ENCODE peak calls at places on chromosomes 7 and 10, in six cellular contexts. One of them, this sample, is unnamed.

GRCh38 chr10:125629758-125630376 is 53.1 kb downstream of the TEX36 start:
- DNase-seq in AG09309: no peak
- DNase-seq in activated naive CD4-positive, alpha-beta T cell treated with anti-CD3 and anti-CD28 coated beads for 36 hours: no peak
- DNase-seq in HTR-8/SVneo: peak
- DNase-seq in NT2/D1: no peak
- DNase-seq in NCI-H524 treated with DMSO at 0.1 percent for 48 hours: no peak
- DNase-seq in this sample: no peak

GRCh38 chr7:126699707-126700106 is 553.0 kb downstream of the GRM8 start:
- DNase-seq in AG09309: no peak
- DNase-seq in activated naive CD4-positive, alpha-beta T cell treated with anti-CD3 and anti-CD28 coated beads for 36 hours: no peak
- DNase-seq in HTR-8/SVneo: no peak
- DNase-seq in NT2/D1: no peak
- DNase-seq in NCI-H524 treated with DMSO at 0.1 percent for 48 hours: no peak
- DNase-seq in this sample: no peak

GRCh38 chr7:28685291-28685659 is 272.9 kb downstream of the TRIL start:
- DNase-seq in AG09309: no peak
- DNase-seq in activated naive CD4-positive, alpha-beta T cell treated with anti-CD3 and anti-CD28 coated beads for 36 hours: no peak
- DNase-seq in HTR-8/SVneo: no peak
- DNase-seq in NT2/D1: no peak
- DNase-seq in NCI-H524 treated with DMSO at 0.1 percent for 48 hours: no peak
- DNase-seq in this sample: peak

GRCh38 chr7:55439627-55440026 is 74.5 kb downstream of the LANCL2 start:
- DNase-seq in AG09309: no peak
- DNase-seq in activated naive CD4-positive, alpha-beta T cell treated with anti-CD3 and anti-CD28 coated beads for 36 hours: peak
- DNase-seq in HTR-8/SVneo: no peak
- DNase-seq in NT2/D1: no peak
- DNase-seq in NCI-H524 treated with DMSO at 0.1 percent for 48 hours: peak
- DNase-seq in this sample: peak

GRCh38 chr10:84665883-84666463 is 337.6 kb downstream of the CCSER2 start:
- DNase-seq in AG09309: no peak
- DNase-seq in activated naive CD4-positive, alpha-beta T cell treated with anti-CD3 and anti-CD28 coated beads for 36 hours: peak
- DNase-seq in HTR-8/SVneo: no peak
- DNase-seq in NT2/D1: peak
- DNase-seq in NCI-H524 treated with DMSO at 0.1 percent for 48 hours: no peak
- DNase-seq in this sample: no peak

GRCh38 chr7:519429-519973 is at the start of gene PDGFA:
- DNase-seq in AG09309: no peak
- DNase-seq in activated naive CD4-positive, alpha-beta T cell treated with anti-CD3 and anti-CD28 coated beads for 36 hours: no peak
- DNase-seq in HTR-8/SVneo: no peak
- DNase-seq in NT2/D1: no peak
- DNase-seq in NCI-H524 treated with DMSO at 0.1 percent for 48 hours: no peak
- DNase-seq in this sample: no peak

GRCh38 chr10:124231188-124232135 is 138.1 kb upstream of the CHST15 start:
- DNase-seq in AG09309: no peak
- DNase-seq in activated naive CD4-positive, alpha-beta T cell treated with anti-CD3 and anti-CD28 coated beads for 36 hours: peak
- DNase-seq in HTR-8/SVneo: no peak
- DNase-seq in NT2/D1: no peak
- DNase-seq in NCI-H524 treated with DMSO at 0.1 percent for 48 hours: no peak
- DNase-seq in this sample: no peak

GRCh38 chr7:7385421-7385820 is 150.3 kb downstream of the COL28A1 start:
- DNase-seq in AG09309: no peak
- DNase-seq in activated naive CD4-positive, alpha-beta T cell treated with anti-CD3 and anti-CD28 coated beads for 36 hours: no peak
- DNase-seq in HTR-8/SVneo: no peak
- DNase-seq in NT2/D1: no peak
- DNase-seq in NCI-H524 treated with DMSO at 0.1 percent for 48 hours: no peak
- DNase-seq in this sample: no peak

GRCh38 chr10:4008676-4009382 is 223.8 kb upstream of the KLF6 start:
- DNase-seq in AG09309: no peak
- DNase-seq in activated naive CD4-positive, alpha-beta T cell treated with anti-CD3 and anti-CD28 coated beads for 36 hours: no peak
- DNase-seq in HTR-8/SVneo: no peak
- DNase-seq in NT2/D1: no peak
- DNase-seq in NCI-H524 treated with DMSO at 0.1 percent for 48 hours: no peak
- DNase-seq in this sample: no peak

GRCh38 chr10:92695679-92696605 is 6.2 kb downstream of the HHEX start:
- DNase-seq in AG09309: no peak
- DNase-seq in activated naive CD4-positive, alpha-beta T cell treated with anti-CD3 and anti-CD28 coated beads for 36 hours: no peak
- DNase-seq in HTR-8/SVneo: peak
- DNase-seq in NT2/D1: no peak
- DNase-seq in NCI-H524 treated with DMSO at 0.1 percent for 48 hours: no peak
- DNase-seq in this sample: no peak

GRCh38 chr7:130380121-130380860 is at the start of gene CPA1:
- DNase-seq in AG09309: no peak
- DNase-seq in activated naive CD4-positive, alpha-beta T cell treated with anti-CD3 and anti-CD28 coated beads for 36 hours: no peak
- DNase-seq in HTR-8/SVneo: no peak
- DNase-seq in NT2/D1: no peak
- DNase-seq in NCI-H524 treated with DMSO at 0.1 percent for 48 hours: no peak
- DNase-seq in this sample: no peak

GRCh38 chr7:133369130-133369529 is 116.3 kb downstream of the EXOC4 start:
- DNase-seq in AG09309: no peak
- DNase-seq in activated naive CD4-positive, alpha-beta T cell treated with anti-CD3 and anti-CD28 coated beads for 36 hours: no peak
- DNase-seq in HTR-8/SVneo: no peak
- DNase-seq in NT2/D1: no peak
- DNase-seq in NCI-H524 treated with DMSO at 0.1 percent for 48 hours: no peak
- DNase-seq in this sample: no peak

GRCh38 chr10:128307819-128308218 is 181.6 kb upstream of the MKI67 start:
- DNase-seq in AG09309: no peak
- DNase-seq in activated naive CD4-positive, alpha-beta T cell treated with anti-CD3 and anti-CD28 coated beads for 36 hours: no peak
- DNase-seq in HTR-8/SVneo: no peak
- DNase-seq in NT2/D1: no peak
- DNase-seq in NCI-H524 treated with DMSO at 0.1 percent for 48 hours: no peak
- DNase-seq in this sample: no peak

GRCh38 chr7:73307436-73307835 is 1.2 kb downstream of the NSUN5 start:
- DNase-seq in AG09309: no peak
- DNase-seq in activated naive CD4-positive, alpha-beta T cell treated with anti-CD3 and anti-CD28 coated beads for 36 hours: no peak
- DNase-seq in HTR-8/SVneo: no peak
- DNase-seq in NT2/D1: no peak
- DNase-seq in NCI-H524 treated with DMSO at 0.1 percent for 48 hours: no peak
- DNase-seq in this sample: no peak

GRCh38 chr10:15802375-15802949 is 57.8 kb downstream of the MINDY3 start:
- DNase-seq in AG09309: no peak
- DNase-seq in activated naive CD4-positive, alpha-beta T cell treated with anti-CD3 and anti-CD28 coated beads for 36 hours: peak
- DNase-seq in HTR-8/SVneo: no peak
- DNase-seq in NT2/D1: no peak
- DNase-seq in NCI-H524 treated with DMSO at 0.1 percent for 48 hours: no peak
- DNase-seq in this sample: no peak

GRCh38 chr10:34906021-34906965 is 91.2 kb upstream of the PARD3 start:
- DNase-seq in AG09309: no peak
- DNase-seq in activated naive CD4-positive, alpha-beta T cell treated with anti-CD3 and anti-CD28 coated beads for 36 hours: no peak
- DNase-seq in HTR-8/SVneo: no peak
- DNase-seq in NT2/D1: no peak
- DNase-seq in NCI-H524 treated with DMSO at 0.1 percent for 48 hours: peak
- DNase-seq in this sample: no peak

GRCh38 chr10:12556057-12556456 is 206.7 kb downstream of the CAMK1D start:
- DNase-seq in AG09309: no peak
- DNase-seq in activated naive CD4-positive, alpha-beta T cell treated with anti-CD3 and anti-CD28 coated beads for 36 hours: no peak
- DNase-seq in HTR-8/SVneo: no peak
- DNase-seq in NT2/D1: no peak
- DNase-seq in NCI-H524 treated with DMSO at 0.1 percent for 48 hours: no peak
- DNase-seq in this sample: no peak

GRCh38 chr10:11539191-11539868 is 72.1 kb downstream of the USP6NL start:
- DNase-seq in AG09309: no peak
- DNase-seq in activated naive CD4-positive, alpha-beta T cell treated with anti-CD3 and anti-CD28 coated beads for 36 hours: peak
- DNase-seq in HTR-8/SVneo: no peak
- DNase-seq in NT2/D1: no peak
- DNase-seq in NCI-H524 treated with DMSO at 0.1 percent for 48 hours: no peak
- DNase-seq in this sample: no peak

GRCh38 chr7:66768865-66769832 is 28.6 kb downstream of the RABGEF1 start:
- DNase-seq in AG09309: no peak
- DNase-seq in activated naive CD4-positive, alpha-beta T cell treated with anti-CD3 and anti-CD28 coated beads for 36 hours: no peak
- DNase-seq in HTR-8/SVneo: no peak
- DNase-seq in NT2/D1: no peak
- DNase-seq in NCI-H524 treated with DMSO at 0.1 percent for 48 hours: no peak
- DNase-seq in this sample: no peak

GRCh38 chr7:70786076-70786475 is 345.9 kb upstream of the GALNT17 start:
- DNase-seq in AG09309: no peak
- DNase-seq in activated naive CD4-positive, alpha-beta T cell treated with anti-CD3 and anti-CD28 coated beads for 36 hours: no peak
- DNase-seq in HTR-8/SVneo: no peak
- DNase-seq in NT2/D1: no peak
- DNase-seq in NCI-H524 treated with DMSO at 0.1 percent for 48 hours: no peak
- DNase-seq in this sample: no peak

GRCh38 chr10:128268015-128268722 is 141.9 kb upstream of the MKI67 start:
- DNase-seq in AG09309: no peak
- DNase-seq in activated naive CD4-positive, alpha-beta T cell treated with anti-CD3 and anti-CD28 coated beads for 36 hours: peak
- DNase-seq in HTR-8/SVneo: no peak
- DNase-seq in NT2/D1: peak
- DNase-seq in NCI-H524 treated with DMSO at 0.1 percent for 48 hours: no peak
- DNase-seq in this sample: no peak

GRCh38 chr10:94123253-94123995 is 129.7 kb downstream of the PLCE1 start:
- DNase-seq in AG09309: peak
- DNase-seq in activated naive CD4-positive, alpha-beta T cell treated with anti-CD3 and anti-CD28 coated beads for 36 hours: no peak
- DNase-seq in HTR-8/SVneo: peak
- DNase-seq in NT2/D1: peak
- DNase-seq in NCI-H524 treated with DMSO at 0.1 percent for 48 hours: no peak
- DNase-seq in this sample: no peak

GRCh38 chr10:27911006-27911405 is 87.9 kb downstream of the ODAD2 start:
- DNase-seq in AG09309: no peak
- DNase-seq in activated naive CD4-positive, alpha-beta T cell treated with anti-CD3 and anti-CD28 coated beads for 36 hours: no peak
- DNase-seq in HTR-8/SVneo: no peak
- DNase-seq in NT2/D1: no peak
- DNase-seq in NCI-H524 treated with DMSO at 0.1 percent for 48 hours: no peak
- DNase-seq in this sample: no peak

GRCh38 chr10:24180891-24181290 is 28.0 kb upstream of the KIAA1217 start:
- DNase-seq in AG09309: no peak
- DNase-seq in activated naive CD4-positive, alpha-beta T cell treated with anti-CD3 and anti-CD28 coated beads for 36 hours: no peak
- DNase-seq in HTR-8/SVneo: no peak
- DNase-seq in NT2/D1: no peak
- DNase-seq in NCI-H524 treated with DMSO at 0.1 percent for 48 hours: no peak
- DNase-seq in this sample: no peak

GRCh38 chr10:43137701-43137970 is 609 bp upstream of the CSGALNACT2 start:
- DNase-seq in AG09309: no peak
- DNase-seq in activated naive CD4-positive, alpha-beta T cell treated with anti-CD3 and anti-CD28 coated beads for 36 hours: peak
- DNase-seq in HTR-8/SVneo: peak
- DNase-seq in NT2/D1: no peak
- DNase-seq in NCI-H524 treated with DMSO at 0.1 percent for 48 hours: no peak
- DNase-seq in this sample: peak

GRCh38 chr10:104842704-104843103 is 201.6 kb downstream of the SORCS3 start:
- DNase-seq in AG09309: no peak
- DNase-seq in activated naive CD4-positive, alpha-beta T cell treated with anti-CD3 and anti-CD28 coated beads for 36 hours: no peak
- DNase-seq in HTR-8/SVneo: no peak
- DNase-seq in NT2/D1: no peak
- DNase-seq in NCI-H524 treated with DMSO at 0.1 percent for 48 hours: no peak
- DNase-seq in this sample: no peak

GRCh38 chr10:120456626-120457430 is at the start of gene PLPP4:
- DNase-seq in AG09309: no peak
- DNase-seq in activated naive CD4-positive, alpha-beta T cell treated with anti-CD3 and anti-CD28 coated beads for 36 hours: no peak
- DNase-seq in HTR-8/SVneo: no peak
- DNase-seq in NT2/D1: no peak
- DNase-seq in NCI-H524 treated with DMSO at 0.1 percent for 48 hours: no peak
- DNase-seq in this sample: peak

GRCh38 chr10:11104772-11105675 is 87.4 kb downstream of the CELF2 start:
- DNase-seq in AG09309: no peak
- DNase-seq in activated naive CD4-positive, alpha-beta T cell treated with anti-CD3 and anti-CD28 coated beads for 36 hours: peak
- DNase-seq in HTR-8/SVneo: no peak
- DNase-seq in NT2/D1: no peak
- DNase-seq in NCI-H524 treated with DMSO at 0.1 percent for 48 hours: no peak
- DNase-seq in this sample: no peak

GRCh38 chr10:83078160-83078559 is 1061.1 kb upstream of the GHITM start:
- DNase-seq in AG09309: no peak
- DNase-seq in activated naive CD4-positive, alpha-beta T cell treated with anti-CD3 and anti-CD28 coated beads for 36 hours: no peak
- DNase-seq in HTR-8/SVneo: no peak
- DNase-seq in NT2/D1: peak
- DNase-seq in NCI-H524 treated with DMSO at 0.1 percent for 48 hours: no peak
- DNase-seq in this sample: no peak

GRCh38 chr7:27172823-27173411 is 1.2 kb downstream of the HOXA10 start:
- DNase-seq in AG09309: peak
- DNase-seq in activated naive CD4-positive, alpha-beta T cell treated with anti-CD3 and anti-CD28 coated beads for 36 hours: no peak
- DNase-seq in HTR-8/SVneo: no peak
- DNase-seq in NT2/D1: no peak
- DNase-seq in NCI-H524 treated with DMSO at 0.1 percent for 48 hours: no peak
- DNase-seq in this sample: no peak

GRCh38 chr10:63718006-63718405 is 196.8 kb downstream of the REEP3 start:
- DNase-seq in AG09309: no peak
- DNase-seq in activated naive CD4-positive, alpha-beta T cell treated with anti-CD3 and anti-CD28 coated beads for 36 hours: no peak
- DNase-seq in HTR-8/SVneo: no peak
- DNase-seq in NT2/D1: no peak
- DNase-seq in NCI-H524 treated with DMSO at 0.1 percent for 48 hours: no peak
- DNase-seq in this sample: no peak

GRCh38 chr10:17229717-17229966 is 1.6 kb downstream of the VIM start:
- DNase-seq in AG09309: no peak
- DNase-seq in activated naive CD4-positive, alpha-beta T cell treated with anti-CD3 and anti-CD28 coated beads for 36 hours: no peak
- DNase-seq in HTR-8/SVneo: no peak
- DNase-seq in NT2/D1: no peak
- DNase-seq in NCI-H524 treated with DMSO at 0.1 percent for 48 hours: no peak
- DNase-seq in this sample: no peak